ENCODE peak calls at places on chromosome 2, in eight cellular contexts. D is body of pancreas; X is adipocyte; N is cardiac muscle cell; Z is CD4-positive, alpha-beta memory T cell; E is left ventricle myocardium inferior; Y is CD8-positive, alpha-beta memory T cell; W is iPS DF 6.9. C is an unnamed sample.

GRCh38 chr2:45821558-45822271 is 170.2 kb downstream of the PRKCE start:
- DNase-seq in D (peak; percentile 96), Y (no peak), Z (no peak), W (no peak), E (peak; percentile 46), N (peak; percentile 83), X (peak; percentile 72), C (peak; percentile 74)

GRCh38 chr2:113232730-113233129 is 46.0 kb downstream of the PAX8 start:
- DNase-seq in E (no peak), X (no peak), Y (no peak), W (no peak), D (no peak), N (no peak), Z (no peak), C (no peak)

GRCh38 chr2:146489386-146489785 is 1355.4 kb upstream of the ACVR2A start:
- DNase-seq in D (no peak), Y (no peak), W (no peak), X (no peak), Z (no peak), N (peak; percentile 11), E (no peak), C (no peak)

GRCh38 chr2:44941551-44942234 is at the start of gene SIX3:
- DNase-seq in D (no peak), Z (peak; percentile 27), Y (no peak), N (no peak), E (no peak), X (peak; percentile 53), W (no peak), C (peak; percentile 53)

GRCh38 chr2:215603440-215603839 is 167.6 kb upstream of the FN1 start:
- DNase-seq in Z (no peak), X (no peak), N (no peak), W (no peak), D (no peak), E (no peak), Y (no peak), C (no peak)

GRCh38 chr2:111119847-111120252 is 864 bp upstream of the BCL2L11 start:
- DNase-seq in Y (peak; percentile 49), W (no peak), N (no peak), Z (no peak), D (no peak), X (no peak), E (peak; percentile 16), C (no peak)

GRCh38 chr2:140542627-140543026 is 1588.2 kb downstream of the LRP1B start:
- DNase-seq in W (no peak), N (peak; percentile 34), Z (no peak), Y (no peak), X (no peak), E (no peak), D (no peak), C (no peak)

GRCh38 chr2:80112790-80113189 is 191.8 kb downstream of the LRRTM1 start:
- DNase-seq in N (no peak), X (no peak), Y (no peak), Z (no peak), W (no peak), E (no peak), D (peak; percentile 8), C (no peak)

GRCh38 chr2:189149981-189150380 is 29.6 kb downstream of the COL5A2 start:
- DNase-seq in X (peak; percentile 86), E (no peak), D (no peak), Z (no peak), N (peak; percentile 57), Y (no peak), W (no peak), C (no peak)

GRCh38 chr2:207048421-207048820 is 109.1 kb downstream of the CPO start:
- DNase-seq in Y (no peak), W (no peak), E (no peak), X (no peak), D (no peak), Z (no peak), N (no peak), C (no peak)

GRCh38 chr2:129277611-129278010 is 701.9 kb upstream of the RAB6C start:
- DNase-seq in W (no peak), X (no peak), E (no peak), D (no peak), Y (no peak), N (no peak), Z (no peak), C (no peak)

GRCh38 chr2:72220170-72220569 is 72.5 kb upstream of the CYP26B1 start:
- DNase-seq in Y (no peak), E (no peak), N (peak; percentile 41), D (no peak), X (no peak), W (peak; percentile 67), Z (no peak), C (no peak)

GRCh38 chr2:67463810-67464209 is 66.7 kb downstream of the ETAA1 start:
- DNase-seq in D (no peak), N (no peak), E (no peak), W (no peak), Y (no peak), Z (no peak), X (no peak), C (no peak)

GRCh38 chr2:37630778-37631177 is 40.7 kb downstream of the CDC42EP3 start:
- DNase-seq in Z (no peak), X (no peak), D (no peak), W (no peak), Y (no peak), E (no peak), N (no peak), C (no peak)
- H3K4me3 ChIP-seq in Z (no peak overlapping the region), X (no peak overlapping the region), D (no peak overlapping the region), W (no peak overlapping the region), Y (no peak overlapping the region), E (no peak overlapping the region), N (no peak overlapping the region), C (no peak overlapping the region)

GRCh38 chr2:75647771-75648170 is 1.2 kb downstream of the MRPL19 start:
- DNase-seq in E (no peak), N (no peak), W (no peak), X (no peak), Y (no peak), Z (no peak), D (no peak), C (no peak)
- H3K4me3 ChIP-seq in E (peak overlapping the region; percentile 87), N (peak overlapping the region; percentile 84), W (no peak overlapping the region), X (peak overlapping the region; percentile 96), Y (no peak overlapping the region), Z (peak overlapping the region; percentile 85), D (no peak overlapping the region), C (peak overlapping the region; percentile 88)

GRCh38 chr2:12741361-12741760 is 24.6 kb downstream of the TRIB2 start:
- DNase-seq in E (no peak), Y (no peak), D (no peak), Z (no peak), N (no peak), X (no peak), W (no peak), C (no peak)
- H3K4me3 ChIP-seq in E (no peak overlapping the region), Y (no peak overlapping the region), D (no peak overlapping the region), Z (no peak overlapping the region), N (no peak overlapping the region), X (no peak overlapping the region), W (no peak overlapping the region), C (no peak overlapping the region)

DNA sequence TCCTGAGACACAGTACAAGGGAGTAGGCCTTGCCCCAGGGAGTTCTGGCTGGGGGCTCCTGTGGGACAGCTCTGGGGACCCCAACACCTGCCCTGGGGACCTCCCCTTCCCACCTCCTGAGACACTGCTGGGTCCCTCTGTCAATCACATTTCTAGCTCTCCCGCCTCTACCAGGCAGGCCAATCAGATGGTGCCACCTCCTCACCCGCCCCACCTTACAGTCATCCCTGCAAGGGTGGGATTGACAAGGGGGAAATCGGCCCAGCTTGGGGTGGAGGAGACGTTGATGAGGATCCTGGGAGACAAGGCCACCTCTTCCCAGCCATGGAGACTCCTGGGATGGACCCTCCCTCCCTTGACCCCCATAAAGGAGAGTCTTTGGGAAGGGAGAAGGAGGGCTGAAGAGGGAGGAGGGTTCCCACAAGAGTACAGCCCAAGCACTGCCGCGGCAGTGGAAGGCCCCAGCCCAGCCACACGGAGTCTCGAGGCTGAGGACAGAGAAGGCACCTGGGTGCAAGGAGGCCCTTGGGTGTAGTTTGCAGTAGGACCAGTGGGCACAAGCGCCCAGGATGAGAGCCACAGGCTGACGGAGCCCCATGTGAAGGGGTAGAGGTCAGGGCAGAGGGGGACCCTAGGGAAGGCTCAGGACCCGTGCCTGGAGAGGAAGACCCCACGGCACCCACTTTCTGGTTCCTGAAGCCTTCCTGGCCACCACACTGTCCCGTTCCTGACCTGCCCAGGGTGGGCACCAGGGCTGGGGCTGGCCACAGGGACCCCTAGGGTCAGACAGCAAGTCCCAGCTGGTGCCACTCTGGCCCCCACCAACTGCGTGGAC is 109.9 kb upstream of the OTOS start:
- DNase-seq in Y (no peak), D (no peak), Z (no peak), E (no peak), X (no peak), N (no peak), W (no peak), C (no peak)
- H3K4me3 ChIP-seq in Y (no peak overlapping the region), D (no peak overlapping the region), Z (no peak overlapping the region), E (peak overlapping the region; percentile 48), X (peak overlapping the region; percentile 32), N (no peak overlapping the region), W (no peak overlapping the region), C (no peak overlapping the region)

GRCh38 chr2:211258646-211259335 is 702.4 kb downstream of the CPS1 start:
- DNase-seq in Z (no peak), N (no peak), X (no peak), Y (no peak), W (no peak), D (no peak), E (no peak), C (no peak)
- H3K4me3 ChIP-seq in Z (no peak overlapping the region), N (no peak overlapping the region), X (no peak overlapping the region), Y (no peak overlapping the region), W (no peak overlapping the region), D (no peak overlapping the region), E (no peak overlapping the region), C (no peak overlapping the region)

C was measured in testis.